ENCODE peak calls at places on chromosome 1, in ten cellular contexts. M, U, O, P, L, F, D, C, I and V are unnamed samples.

GRCh38 chr1:8089535-8090228 is 63.6 kb upstream of the ERRFI1 start:
- DNase-seq in M (no peak), U (peak; percentile 97), O (no peak), P (no peak), L (no peak), F (no peak), D (no peak), C (no peak), I (no peak), V (no peak)

GRCh38 chr1:30465096-30465495 is 258.3 kb downstream of the MATN1 start:
- DNase-seq in M (no peak), U (no peak), O (no peak), P (no peak), L (no peak), F (no peak), D (no peak), C (no peak), I (no peak), V (no peak)

GRCh38 chr1:93607814-93608187 is 73.8 kb downstream of the BCAR3 start:
- DNase-seq in M (no peak), U (peak; percentile 54), O (peak; percentile 85), P (no peak), L (no peak), F (no peak), D (no peak), C (peak; percentile 44), I (no peak), V (no peak)

GRCh38 chr1:160219062-160219929 is 14.1 kb downstream of the PEA15 start:
- DNase-seq in M (peak; percentile 69), U (peak; percentile 64), O (peak; percentile 29), P (peak; percentile 44), L (no peak), F (no peak), D (no peak), C (no peak), I (peak; percentile 61), V (no peak)

GRCh38 chr1:211210965-211211364 is 48.2 kb upstream of the RCOR3 start:
- DNase-seq in M (no peak), U (no peak), O (no peak), P (no peak), L (no peak), F (no peak), D (no peak), C (no peak), I (no peak), V (no peak)

GRCh38 chr1:11833900-11834299 is 13.7 kb downstream of the NPPA start:
- DNase-seq in M (no peak), U (no peak), O (no peak), P (no peak), L (no peak), F (no peak), D (no peak), C (no peak), I (no peak), V (no peak)

GRCh38 chr1:242240061-242240460 is 241.2 kb upstream of the MAP1LC3C start:
- DNase-seq in M (no peak), U (no peak), O (no peak), P (no peak), L (no peak), F (no peak), D (no peak), C (no peak), I (no peak), V (no peak)

GRCh38 chr1:64721135-64721534 is 23.7 kb upstream of the RAVER2 start:
- DNase-seq in M (no peak), U (no peak), O (no peak), P (no peak), L (no peak), F (no peak), D (no peak), C (no peak), I (no peak), V (no peak)

GRCh38 chr1:54459714-54460113 is 53.5 kb upstream of the SSBP3 start:
- DNase-seq in M (no peak), U (no peak), O (no peak), P (no peak), L (no peak), F (peak; percentile 32), D (no peak), C (no peak), I (no peak), V (no peak)

GRCh38 chr1:91099746-91100621 is 78.1 kb upstream of the ZNF644 start:
- DNase-seq in M (no peak), U (no peak), O (peak; percentile 29), P (no peak), L (no peak), F (peak; percentile 5), D (no peak), C (no peak), I (no peak), V (no peak)

GRCh38 chr1:226661965-226662364 is 77.1 kb downstream of the ITPKB start:
- DNase-seq in M (no peak), U (no peak), O (no peak), P (no peak), L (peak; percentile 15), F (no peak), D (no peak), C (no peak), I (no peak), V (no peak)

GRCh38 chr1:15215116-15215515 is 31.9 kb upstream of the FHAD1 start:
- DNase-seq in M (no peak), U (no peak), O (no peak), P (no peak), L (peak; percentile 80), F (no peak), D (no peak), C (no peak), I (no peak), V (peak; percentile 49)

GRCh38 chr1:23010734-23011449 is 4.8 kb downstream of the TEX46 start:
- DNase-seq in M (no peak), U (peak; percentile 90), O (no peak), P (no peak), L (no peak), F (no peak), D (no peak), C (no peak), I (no peak), V (no peak)

GRCh38 chr1:192441492-192441891 is 124.7 kb downstream of the RGS21 start:
- DNase-seq in M (no peak), U (no peak), O (no peak), P (no peak), L (no peak), F (no peak), D (no peak), C (no peak), I (no peak), V (no peak)

GRCh38 chr1:17912491-17912890 is 157.4 kb downstream of the ACTL8 start:
- DNase-seq in M (no peak), U (no peak), O (no peak), P (no peak), L (no peak), F (no peak), D (no peak), C (no peak), I (no peak), V (no peak)

GRCh38 chr1:229186373-229187056 is 84.4 kb upstream of the RAB4A start:
- DNase-seq in M (no peak), U (no peak), O (peak; percentile 72), P (no peak), L (no peak), F (no peak), D (no peak), C (no peak), I (no peak), V (no peak)